ENCODE peak calls at places on chromosomes 2 and 18, in eight cellular contexts. G is HEK293T; J is activated CD4-positive, CD25-positive, alpha-beta regulatory T cell; I is endothelial cell; E is fibroblast of mammary gland; N is GM04504; B is H4; T is testis. Z is an unnamed sample.

GRCh38 chr18:31819106-31819924 is 58.6 kb upstream of the SLC25A52 start:
- DNase-seq in B (peak), E (peak), G (peak), I (no peak), T (no peak), N (peak), J (no peak), Z (peak)

GRCh38 chr2:27446057-27446456 is 3.9 kb downstream of the KRTCAP3 start:
- DNase-seq in N (no peak), T (no peak), E (no peak), J (no peak), G (no peak), B (no peak), I (no peak), Z (no peak)

GRCh38 chr18:3671181-3671580 is 221.2 kb downstream of the TGIF1 start:
- DNase-seq in G (no peak), T (no peak), N (no peak), B (no peak), J (no peak), I (no peak), E (no peak), Z (no peak)

GRCh38 chr2:179764710-179765109 is 96.7 kb downstream of the ZNF385B start:
- DNase-seq in I (no peak), J (no peak), N (no peak), B (no peak), T (no peak), G (no peak), E (no peak), Z (no peak)

GRCh38 chr2:149860276-149860921 is 272.8 kb upstream of the MMADHC start:
- DNase-seq in N (peak), B (peak), J (no peak), I (no peak), T (peak), G (no peak), E (peak), Z (peak)

GRCh38 chr2:72895759-72896281 is 8.6 kb downstream of the SPR start:
- DNase-seq in N (no peak), I (peak), G (no peak), B (no peak), T (peak), J (no peak), E (peak), Z (peak)

GRCh38 chr2:235595420-235596010 is 101.7 kb downstream of the AGAP1 start:
- DNase-seq in B (peak), N (peak), E (peak), G (peak), J (no peak), I (peak), T (peak), Z (peak)

GRCh38 chr18:39842042-39842791 is 2112.8 kb upstream of the PIK3C3 start:
- DNase-seq in I (no peak), T (no peak), G (no peak), J (no peak), B (no peak), E (no peak), N (no peak), Z (no peak)

GRCh38 chr18:3441290-3441689 is 8.7 kb upstream of the TGIF1 start:
- DNase-seq in J (no peak), B (peak), G (no peak), E (no peak), N (no peak), T (peak), I (peak), Z (peak)

GRCh38 chr2:85935746-85936208 is 47.0 kb upstream of the ST3GAL5 start:
- DNase-seq in E (peak), T (no peak), N (no peak), I (no peak), J (no peak), G (peak), B (no peak), Z (peak)

Z was measured in fibroblast of pulmonary artery.